ENCODE peak calls at places on chromosomes 7 and 10, in six cellular contexts. One of them, this sample, is unnamed.

GRCh38 chr7:73353243-73353642 is 25.3 kb downstream of the FKBP6 start:
- DNase-seq in adipocyte: no peak
- DNase-seq in A549: no peak
- DNase-seq in occipital lobe: no peak
- DNase-seq in cardiac fibroblast: no peak
- DNase-seq in activated CD8-positive, alpha-beta memory T cell treated with anti-CD3 and anti-CD28 coated beads, Interleukin-2, amount 50 U/mL, for 48 hours: no peak
- DNase-seq in this sample: peak; percentile 25

GRCh38 chr10:103184615-103185014 is 8.5 kb downstream of the NT5C2 start:
- DNase-seq in A549: no peak
- DNase-seq in activated CD8-positive, alpha-beta memory T cell treated with anti-CD3 and anti-CD28 coated beads, Interleukin-2, amount 50 U/mL, for 48 hours: no peak
- DNase-seq in cardiac fibroblast: no peak
- DNase-seq in occipital lobe: no peak
- DNase-seq in adipocyte: peak; percentile 66
- DNase-seq in this sample: no peak

GRCh38 chr10:12041766-12042408 is 722 bp downstream of the UPF2 start:
- DNase-seq in activated CD8-positive, alpha-beta memory T cell treated with anti-CD3 and anti-CD28 coated beads, Interleukin-2, amount 50 U/mL, for 48 hours: peak; percentile 63
- DNase-seq in adipocyte: peak; percentile 62
- DNase-seq in occipital lobe: no peak
- DNase-seq in cardiac fibroblast: peak; percentile 32
- DNase-seq in A549: peak; percentile 28
- DNase-seq in this sample: peak; percentile 27

GRCh38 chr7:140607441-140607989 is 33.1 kb downstream of the DENND2A start:
- DNase-seq in A549: no peak
- DNase-seq in occipital lobe: peak; percentile 70
- DNase-seq in activated CD8-positive, alpha-beta memory T cell treated with anti-CD3 and anti-CD28 coated beads, Interleukin-2, amount 50 U/mL, for 48 hours: no peak
- DNase-seq in adipocyte: peak; percentile 26
- DNase-seq in cardiac fibroblast: peak; percentile 50
- DNase-seq in this sample: no peak

GRCh38 chr7:46220066-46220630 is 299.1 kb upstream of the IGFBP3 start:
- DNase-seq in occipital lobe: no peak
- DNase-seq in activated CD8-positive, alpha-beta memory T cell treated with anti-CD3 and anti-CD28 coated beads, Interleukin-2, amount 50 U/mL, for 48 hours: no peak
- DNase-seq in cardiac fibroblast: peak; percentile 39
- DNase-seq in A549: no peak
- DNase-seq in adipocyte: no peak
- DNase-seq in this sample: no peak

GRCh38 chr10:69417542-69417941 is 824 bp upstream of the TACR2 start:
- DNase-seq in occipital lobe: no peak
- DNase-seq in A549: no peak
- DNase-seq in adipocyte: no peak
- DNase-seq in activated CD8-positive, alpha-beta memory T cell treated with anti-CD3 and anti-CD28 coated beads, Interleukin-2, amount 50 U/mL, for 48 hours: no peak
- DNase-seq in cardiac fibroblast: no peak
- DNase-seq in this sample: no peak

GRCh38 chr7:128421384-128421783 is 11.6 kb upstream of the IMPDH1 start:
- DNase-seq in cardiac fibroblast: no peak
- DNase-seq in activated CD8-positive, alpha-beta memory T cell treated with anti-CD3 and anti-CD28 coated beads, Interleukin-2, amount 50 U/mL, for 48 hours: no peak
- DNase-seq in A549: no peak
- DNase-seq in adipocyte: no peak
- DNase-seq in occipital lobe: no peak
- DNase-seq in this sample: no peak

GRCh38 chr10:43906470-43906869 is 257.8 kb upstream of the ZNF32 start:
- DNase-seq in adipocyte: no peak
- DNase-seq in cardiac fibroblast: no peak
- DNase-seq in A549: no peak
- DNase-seq in occipital lobe: no peak
- DNase-seq in activated CD8-positive, alpha-beta memory T cell treated with anti-CD3 and anti-CD28 coated beads, Interleukin-2, amount 50 U/mL, for 48 hours: no peak
- DNase-seq in this sample: no peak

GRCh38 chr7:73824986-73825385 is 5.8 kb upstream of the CLDN4 start:
- DNase-seq in occipital lobe: no peak
- DNase-seq in A549: no peak
- DNase-seq in adipocyte: no peak
- DNase-seq in cardiac fibroblast: no peak
- DNase-seq in activated CD8-positive, alpha-beta memory T cell treated with anti-CD3 and anti-CD28 coated beads, Interleukin-2, amount 50 U/mL, for 48 hours: no peak
- DNase-seq in this sample: no peak

GRCh38 chr10:4006848-4007247 is 221.8 kb upstream of the KLF6 start:
- DNase-seq in occipital lobe: no peak
- DNase-seq in A549: no peak
- DNase-seq in adipocyte: no peak
- DNase-seq in cardiac fibroblast: peak; percentile 59
- DNase-seq in activated CD8-positive, alpha-beta memory T cell treated with anti-CD3 and anti-CD28 coated beads, Interleukin-2, amount 50 U/mL, for 48 hours: no peak
- DNase-seq in this sample: no peak

GRCh38 chr10:90890347-90890746 is 18.6 kb downstream of the RPP30 start:
- DNase-seq in occipital lobe: no peak
- DNase-seq in adipocyte: no peak
- DNase-seq in A549: no peak
- DNase-seq in activated CD8-positive, alpha-beta memory T cell treated with anti-CD3 and anti-CD28 coated beads, Interleukin-2, amount 50 U/mL, for 48 hours: no peak
- DNase-seq in cardiac fibroblast: no peak
- DNase-seq in this sample: no peak

GRCh38 chr7:48438196-48438595 is 266.9 kb downstream of the ABCA13 start:
- DNase-seq in adipocyte: no peak
- DNase-seq in A549: peak; percentile 15
- DNase-seq in occipital lobe: no peak
- DNase-seq in activated CD8-positive, alpha-beta memory T cell treated with anti-CD3 and anti-CD28 coated beads, Interleukin-2, amount 50 U/mL, for 48 hours: no peak
- DNase-seq in cardiac fibroblast: peak; percentile 28
- DNase-seq in this sample: no peak

GRCh38 chr7:133575726-133576125 is 322.8 kb downstream of the EXOC4 start:
- DNase-seq in cardiac fibroblast: no peak
- DNase-seq in occipital lobe: no peak
- DNase-seq in activated CD8-positive, alpha-beta memory T cell treated with anti-CD3 and anti-CD28 coated beads, Interleukin-2, amount 50 U/mL, for 48 hours: no peak
- DNase-seq in adipocyte: peak; percentile 56
- DNase-seq in A549: no peak
- DNase-seq in this sample: peak; percentile 55

GRCh38 chr10:117186832-117187615 is 10.3 kb upstream of the KCNK18 start:
- DNase-seq in A549: peak; percentile 20
- DNase-seq in activated CD8-positive, alpha-beta memory T cell treated with anti-CD3 and anti-CD28 coated beads, Interleukin-2, amount 50 U/mL, for 48 hours: no peak
- DNase-seq in occipital lobe: no peak
- DNase-seq in cardiac fibroblast: peak; percentile 40
- DNase-seq in adipocyte: no peak
- DNase-seq in this sample: no peak

GRCh38 chr7:158973440-158973839 is 117.1 kb downstream of the DYNC2I1 start:
- DNase-seq in activated CD8-positive, alpha-beta memory T cell treated with anti-CD3 and anti-CD28 coated beads, Interleukin-2, amount 50 U/mL, for 48 hours: peak; percentile 78
- DNase-seq in cardiac fibroblast: no peak
- DNase-seq in adipocyte: peak; percentile 19
- DNase-seq in occipital lobe: no peak
- DNase-seq in A549: peak; percentile 33
- DNase-seq in this sample: peak; percentile 86

GRCh38 chr10:31102421-31102820 is 70.8 kb upstream of the ZNF438 start:
- DNase-seq in occipital lobe: no peak
- DNase-seq in activated CD8-positive, alpha-beta memory T cell treated with anti-CD3 and anti-CD28 coated beads, Interleukin-2, amount 50 U/mL, for 48 hours: no peak
- DNase-seq in cardiac fibroblast: no peak
- DNase-seq in adipocyte: no peak
- DNase-seq in A549: no peak
- DNase-seq in this sample: no peak

GRCh38 chr7:55593172-55593514 is 20.8 kb upstream of the VOPP1 start:
- DNase-seq in activated CD8-positive, alpha-beta memory T cell treated with anti-CD3 and anti-CD28 coated beads, Interleukin-2, amount 50 U/mL, for 48 hours: no peak
- DNase-seq in A549: no peak
- DNase-seq in occipital lobe: no peak
- DNase-seq in cardiac fibroblast: no peak
- DNase-seq in adipocyte: no peak
- DNase-seq in this sample: no peak

GRCh38 chr7:30595461-30596042 is 874 bp downstream of the GARS1 start:
- DNase-seq in cardiac fibroblast: peak; percentile 22
- DNase-seq in adipocyte: no peak
- DNase-seq in occipital lobe: no peak
- DNase-seq in activated CD8-positive, alpha-beta memory T cell treated with anti-CD3 and anti-CD28 coated beads, Interleukin-2, amount 50 U/mL, for 48 hours: no peak
- DNase-seq in A549: no peak
- DNase-seq in this sample: peak; percentile 39

GRCh38 chr7:29500719-29501118 is 62.9 kb upstream of the PRR15 start:
- DNase-seq in adipocyte: peak; percentile 64
- DNase-seq in cardiac fibroblast: peak; percentile 72
- DNase-seq in activated CD8-positive, alpha-beta memory T cell treated with anti-CD3 and anti-CD28 coated beads, Interleukin-2, amount 50 U/mL, for 48 hours: no peak
- DNase-seq in occipital lobe: no peak
- DNase-seq in A549: no peak
- DNase-seq in this sample: no peak

GRCh38 chr7:56079450-56080185 is 13.1 kb downstream of the PHKG1 start:
- DNase-seq in occipital lobe: peak; percentile 60
- DNase-seq in A549: peak; percentile 40
- DNase-seq in adipocyte: peak; percentile 86
- DNase-seq in cardiac fibroblast: peak; percentile 79
- DNase-seq in activated CD8-positive, alpha-beta memory T cell treated with anti-CD3 and anti-CD28 coated beads, Interleukin-2, amount 50 U/mL, for 48 hours: no peak
- DNase-seq in this sample: no peak

GRCh38 chr10:72086466-72087391 is 1.6 kb downstream of the SPOCK2 start:
- DNase-seq in adipocyte: no peak
- DNase-seq in A549: no peak
- DNase-seq in activated CD8-positive, alpha-beta memory T cell treated with anti-CD3 and anti-CD28 coated beads, Interleukin-2, amount 50 U/mL, for 48 hours: peak; percentile 79
- DNase-seq in occipital lobe: no peak
- DNase-seq in cardiac fibroblast: no peak
- DNase-seq in this sample: no peak

GRCh38 chr7:38545977-38546376 is 85.2 kb downstream of the AMPH start:
- DNase-seq in adipocyte: no peak
- DNase-seq in cardiac fibroblast: no peak
- DNase-seq in A549: no peak
- DNase-seq in occipital lobe: no peak
- DNase-seq in activated CD8-positive, alpha-beta memory T cell treated with anti-CD3 and anti-CD28 coated beads, Interleukin-2, amount 50 U/mL, for 48 hours: no peak
- DNase-seq in this sample: no peak

GRCh38 chr10:110215286-110215685 is 7.9 kb downstream of the MXI1 start:
- DNase-seq in occipital lobe: no peak
- DNase-seq in activated CD8-positive, alpha-beta memory T cell treated with anti-CD3 and anti-CD28 coated beads, Interleukin-2, amount 50 U/mL, for 48 hours: no peak
- DNase-seq in A549: no peak
- DNase-seq in cardiac fibroblast: no peak
- DNase-seq in adipocyte: no peak
- DNase-seq in this sample: no peak

GRCh38 chr7:18140943-18141342 is 113.3 kb upstream of the PRPS1L1 start:
- DNase-seq in cardiac fibroblast: no peak
- DNase-seq in activated CD8-positive, alpha-beta memory T cell treated with anti-CD3 and anti-CD28 coated beads, Interleukin-2, amount 50 U/mL, for 48 hours: no peak
- DNase-seq in A549: no peak
- DNase-seq in occipital lobe: no peak
- DNase-seq in adipocyte: no peak
- DNase-seq in this sample: no peak

This sample was measured in NCI-H82.